ENCODE peak calls at places on chromosomes 16 and 17, in five cellular contexts. W is fibroblast of lung, B is tibial artery, D is tibial nerve, G is psoas muscle. J is an unnamed sample.

GRCh38 chr17:63246344-63246743 is 199.8 kb downstream of the CYB561 start:
- DNase-seq in W (peak; percentile 56), B (no peak), D (no peak), G (no peak), J (no peak)

GRCh38 chr17:69557339-69557738 is 142.8 kb downstream of the MAP2K6 start:
- DNase-seq in W (no peak), B (no peak), D (no peak), G (no peak), J (no peak)

GRCh38 chr16:79653337-79654000 is 52.9 kb upstream of the MAF start:
- DNase-seq in W (peak; percentile 96), B (no peak), D (no peak), G (peak; percentile 35), J (peak; percentile 57)

GRCh38 chr17:81277421-81277820 is 17.7 kb downstream of the SLC38A10 start:
- DNase-seq in W (peak; percentile 74), B (no peak), D (no peak), G (peak; percentile 51), J (peak; percentile 70)

GRCh38 chr17:37710344-37710886 is 34.4 kb downstream of the HNF1B start:
- DNase-seq in W (peak; percentile 15), B (peak; percentile 28), D (no peak), G (no peak), J (peak; percentile 86)

GRCh38 chr17:32159586-32160438 is 17.5 kb downstream of the RHOT1 start:
- DNase-seq in W (no peak), B (no peak), D (no peak), G (no peak), J (no peak)

GRCh38 chr17:50550661-50551432 is 3.9 kb downstream of the SPATA20 start:
- DNase-seq in W (peak; percentile 91), B (peak; percentile 84), D (peak; percentile 68), G (peak; percentile 86), J (peak; percentile 82)

GRCh38 chr16:17359778-17360177 is 111.0 kb downstream of the XYLT1 start:
- DNase-seq in W (no peak), B (no peak), D (no peak), G (no peak), J (no peak)

GRCh38 chr16:30839523-30840227 is 52.7 kb upstream of the ZNF629 start:
- DNase-seq in W (no peak), B (no peak), D (no peak), G (no peak), J (no peak)

GRCh38 chr16:49592507-49593422 is 219.2 kb downstream of the C16orf78 start:
- DNase-seq in W (peak; percentile 30), B (peak; percentile 20), D (no peak), G (no peak), J (no peak)

GRCh38 chr16:55876854-55877253 is 1.7 kb upstream of the CES5A start:
- DNase-seq in W (no peak), B (no peak), D (no peak), G (no peak), J (no peak)

GRCh38 chr16:4477966-4478365 is 1.8 kb downstream of the HMOX2 start:
- DNase-seq in W (peak; percentile 49), B (no peak), D (peak; percentile 33), G (no peak), J (no peak)

GRCh38 chr16:70703041-70703834 is 17.4 kb upstream of the MTSS2 start:
- DNase-seq in W (peak; percentile 94), B (peak; percentile 82), D (no peak), G (peak; percentile 75), J (no peak)

GRCh38 chr17:16328997-16329396 is 24.3 kb downstream of the CENPV start:
- DNase-seq in W (no peak), B (no peak), D (no peak), G (no peak), J (no peak)

GRCh38 chr16:54347961-54348360 is 61.4 kb upstream of the IRX3 start:
- DNase-seq in W (no peak), B (no peak), D (no peak), G (no peak), J (no peak)

GRCh38 chr16:19393226-19394074 is 24.2 kb upstream of the TMC5 start:
- DNase-seq in W (peak; percentile 25), B (no peak), D (no peak), G (no peak), J (peak; percentile 42)

GRCh38 chr16:800834-801488 is 427 bp upstream of the GNG13 start:
- DNase-seq in W (no peak), B (no peak), D (no peak), G (no peak), J (no peak)

GRCh38 chr16:15055141-15056053 is 477 bp downstream of the NTAN1 start:
- DNase-seq in W (peak; percentile 42), B (peak; percentile 46), D (no peak), G (peak; percentile 69), J (peak; percentile 65)

GRCh38 chr16:22023505-22023904 is 15.6 kb downstream of the MOSMO start:
- DNase-seq in W (no peak), B (no peak), D (no peak), G (no peak), J (no peak)

GRCh38 chr16:13480801-13481200 is 439.2 kb upstream of the ERCC4 start:
- DNase-seq in W (no peak), B (no peak), D (no peak), G (no peak), J (no peak)

GRCh38 chr17:62822080-62822904 is 14.2 kb upstream of the MARCHF10 start:
- DNase-seq in W (peak; percentile 21), B (no peak), D (no peak), G (no peak), J (no peak)

GRCh38 chr16:86509759-86510464 is 415 bp upstream of the FOXF1 start:
- DNase-seq in W (peak; percentile 96), B (no peak), D (no peak), G (peak; percentile 53), J (peak; percentile 69)

GRCh38 chr16:450385-450784 is 24.9 kb downstream of the RAB11FIP3 start:
- DNase-seq in W (no peak), B (no peak), D (no peak), G (no peak), J (peak; percentile 50)

GRCh38 chr17:14940112-14940945 is 324.8 kb downstream of the PMP22 start:
- DNase-seq in W (peak; percentile 45), B (peak; percentile 25), D (peak; percentile 25), G (no peak), J (no peak)

GRCh38 chr16:3215601-3216262 is 19.2 kb downstream of the ZNF200 start:
- DNase-seq in W (no peak), B (no peak), D (no peak), G (no peak), J (no peak)

GRCh38 chr17:67359960-67360817 is 6.2 kb downstream of the PSMD12 start:
- DNase-seq in W (peak; percentile 45), B (no peak), D (no peak), G (no peak), J (no peak)

GRCh38 chr17:81511800-81512559 is 619 bp downstream of the ACTG1 start:
- DNase-seq in W (no peak), B (peak; percentile 44), D (no peak), G (no peak), J (peak; percentile 87)

GRCh38 chr16:55842369-55843104 is 9.6 kb upstream of the CES1 start:
- DNase-seq in W (peak; percentile 61), B (no peak), D (peak; percentile 53), G (no peak), J (no peak)

GRCh38 chr16:72829846-72830620 is 217.9 kb downstream of the ZFHX3 start:
- DNase-seq in W (no peak), B (no peak), D (no peak), G (no peak), J (no peak)

GRCh38 chr17:57617218-57617617 is 127.9 kb downstream of the CCDC182 start:
- DNase-seq in W (no peak), B (no peak), D (no peak), G (no peak), J (no peak)

GRCh38 chr16:69077251-69077650 is 28.2 kb upstream of the HAS3 start:
- DNase-seq in W (no peak), B (no peak), D (no peak), G (no peak), J (no peak)

GRCh38 chr16:3444032-3444388 is 530 bp downstream of the NAA60 start:
- DNase-seq in W (peak; percentile 73), B (no peak), D (no peak), G (no peak), J (no peak)

DNA sequence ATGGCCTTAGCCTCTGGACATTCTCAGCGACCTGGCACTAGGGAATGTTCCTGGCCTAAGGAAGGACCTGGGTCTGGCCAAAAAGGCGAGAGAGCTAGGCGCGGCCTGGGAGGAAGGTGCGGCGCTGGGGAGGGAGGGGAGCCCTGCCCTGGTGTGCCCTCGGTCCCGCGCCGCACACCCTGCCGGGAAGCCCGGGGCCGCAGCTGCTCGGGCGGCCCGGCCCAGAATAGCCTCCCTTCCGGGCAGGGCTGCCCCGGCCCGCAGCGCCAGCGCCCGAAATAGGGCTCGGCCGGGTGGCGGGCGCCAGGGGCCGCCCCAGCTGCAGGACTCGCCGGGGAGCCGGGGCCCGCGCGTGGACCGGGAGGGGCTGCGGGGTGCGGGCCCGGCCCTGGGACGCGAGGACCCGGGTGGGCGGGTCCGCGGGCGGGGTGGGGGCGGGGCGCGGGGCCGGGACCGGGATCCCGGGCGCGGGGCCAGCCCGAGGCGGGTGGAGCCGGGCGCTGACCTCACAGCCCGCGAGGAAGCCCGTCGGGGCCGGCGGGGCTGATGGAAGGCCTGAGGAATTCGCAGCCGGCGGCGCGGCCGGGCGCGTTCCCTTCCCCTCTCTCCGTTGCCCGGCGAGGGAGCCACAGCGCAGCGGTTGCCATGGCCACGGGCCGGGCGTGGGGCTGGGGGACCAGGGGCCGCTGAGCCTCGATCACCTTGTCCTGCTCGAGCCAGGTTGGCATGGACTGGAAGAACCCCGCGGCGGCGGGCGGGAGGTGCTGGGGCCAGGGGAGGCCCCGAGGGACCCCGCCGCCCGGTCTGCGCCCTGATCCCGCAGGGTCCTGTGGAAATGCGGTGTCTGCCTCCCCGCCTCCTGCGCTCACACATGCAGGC is 18.1 kb downstream of the SOCS3 start:
- DNase-seq in W (peak; percentile 86), B (peak; percentile 68), D (no peak), G (peak; percentile 84), J (peak; percentile 79)
- H3K27ac ChIP-seq in W (peak overlapping the region; percentile 98), B (peak overlapping the region; percentile 90), D (peak overlapping the region; percentile 98), G (peak overlapping the region; percentile 98), J (peak overlapping the region; percentile 97)

GRCh38 chr16:89786474-89787364 is 29.7 kb downstream of the FANCA start:
- DNase-seq in W (no peak), B (no peak), D (no peak), G (no peak), J (no peak)
- H3K36me3 ChIP-seq in W (peaks cover 6% of the 10 kb centered on the region), B (no peaks in the 10 kb centered on the region), D (no peaks in the 10 kb centered on the region), G (no peaks in the 10 kb centered on the region), J (peaks cover 41% of the 10 kb centered on the region)

DNA sequence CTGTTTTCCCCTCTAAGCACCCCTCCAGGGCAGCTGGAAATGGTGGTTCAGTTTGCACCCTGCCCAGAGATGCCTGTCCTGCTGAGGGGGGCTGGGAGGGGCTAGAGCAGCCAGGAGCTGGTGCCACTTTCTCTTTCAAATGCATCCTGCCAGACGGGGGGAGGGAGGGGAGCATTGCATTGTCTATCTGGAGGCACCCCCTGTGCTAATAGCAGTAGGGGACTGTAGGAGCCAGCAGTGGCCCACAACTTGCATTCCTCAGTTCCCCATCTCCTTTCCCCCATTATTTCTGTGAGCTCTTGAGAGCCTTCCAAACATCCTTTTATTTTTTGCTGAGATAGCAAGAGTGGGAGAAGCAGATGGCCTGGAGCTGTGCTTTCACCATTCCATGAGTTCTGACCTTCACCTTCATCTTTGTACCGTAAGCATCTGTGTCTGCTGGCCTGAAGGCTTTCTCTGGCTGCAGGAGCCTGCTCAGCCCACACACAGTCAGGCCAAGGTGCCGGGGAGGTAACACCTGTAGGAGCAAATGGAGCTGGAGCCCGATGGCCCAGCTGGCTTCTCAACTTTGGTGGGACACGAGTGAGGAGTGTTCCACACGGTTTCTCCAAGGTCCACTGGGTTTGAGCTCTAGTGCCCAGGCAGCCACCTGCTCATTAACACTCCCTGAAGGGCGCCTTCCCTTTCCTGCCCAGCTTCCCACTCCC is 5.2 kb downstream of the WFDC1 start:
- DNase-seq in W (no peak), B (no peak), D (no peak), G (no peak), J (no peak)
- H3K27ac ChIP-seq in W (no peak overlapping the region), B (peak overlapping the region; percentile 86), D (no peak overlapping the region), G (no peak overlapping the region), J (no peak overlapping the region)

GRCh38 chr17:17801800-17802481 is 34.8 kb downstream of the SREBF1 start:
- DNase-seq in W (no peak), B (no peak), D (no peak), G (no peak), J (no peak)
- H3K36me3 ChIP-seq in W (peaks cover 14% of the 10 kb centered on the region), B (peaks cover 11% of the 10 kb centered on the region), D (peaks cover 4% of the 10 kb centered on the region), G (no peaks in the 10 kb centered on the region), J (no peaks in the 10 kb centered on the region)